ENCODE peak calls at places on chromosomes 5 and 9, in five cellular contexts. L is neuronal stem cell, U is IMR-90, V is H1, D is trophoblast cell. I is an unnamed sample.

GRCh38 chr5:502325-503079 is 21.7 kb downstream of the SLC9A3 start:
- DNase-seq in U (no peak), D (no peak), L (no peak), V (no peak), I (no peak)

GRCh38 chr5:59525957-59526356 is 367.6 kb downstream of the PDE4D start:
- DNase-seq in U (peak), L (no peak), V (no peak), D (no peak), I (peak)

GRCh38 chr9:79256691-79257213 is 315.0 kb upstream of the TLE4 start:
- DNase-seq in V (no peak), U (peak), D (no peak), L (peak), I (peak)

GRCh38 chr9:21616082-21616778 is 134.1 kb upstream of the IFNE start:
- DNase-seq in D (peak), L (no peak), U (peak), V (no peak), I (peak)

GRCh38 chr9:136107953-136108647 is 10.6 kb downstream of the TMEM250 start:
- DNase-seq in U (no peak), V (no peak), D (peak), L (no peak), I (no peak)

GRCh38 chr9:103899836-103900235 is 194.3 kb upstream of the SMC2 start:
- DNase-seq in V (no peak), U (no peak), L (no peak), D (no peak), I (no peak)

GRCh38 chr5:609088-609370 is 3.1 kb upstream of the CEP72 start:
- DNase-seq in V (no peak), L (no peak), D (no peak), U (no peak), I (no peak)

GRCh38 chr5:86797677-86798076 is 179.9 kb downstream of the COX7C start:
- DNase-seq in V (no peak), D (peak), L (peak), U (no peak), I (no peak)

GRCh38 chr9:77016111-77016525 is 3.3 kb upstream of the FOXB2 start:
- DNase-seq in V (peak), D (no peak), L (peak), U (no peak), I (no peak)

GRCh38 chr5:74667396-74667795 is 17.6 kb upstream of the HEXB start:
- DNase-seq in V (no peak), U (peak), L (no peak), D (no peak), I (peak)

GRCh38 chr9:135612981-135613910 is 26.1 kb downstream of the GLT6D1 start:
- DNase-seq in D (no peak), L (no peak), U (no peak), V (no peak), I (no peak)

GRCh38 chr5:37996918-37997317 is 157.1 kb upstream of the GDNF start:
- DNase-seq in V (no peak), D (no peak), L (no peak), U (no peak), I (no peak)

GRCh38 chr5:469752-470483 is 26.9 kb downstream of the EXOC3 start:
- DNase-seq in U (no peak), D (no peak), V (no peak), L (no peak), I (no peak)

GRCh38 chr5:115850771-115851416 is 9.2 kb downstream of the AP3S1 start:
- DNase-seq in V (no peak), D (no peak), U (peak), L (no peak), I (peak)

GRCh38 chr5:68274847-68275700 is 59.5 kb downstream of the PIK3R1 start:
- DNase-seq in U (no peak), L (no peak), V (no peak), D (peak), I (no peak)

GRCh38 chr5:116308391-116308790 is 223.6 kb downstream of the COMMD10 start:
- DNase-seq in D (no peak), U (no peak), V (no peak), L (no peak), I (no peak)

GRCh38 chr9:97938081-97938644 is at the start of gene HEMGN:
- DNase-seq in V (no peak), L (no peak), D (no peak), U (no peak), I (no peak)

GRCh38 chr9:110255417-110256141 is 728 bp downstream of the TXN start:
- DNase-seq in L (no peak), D (peak), V (peak), U (peak), I (peak)

GRCh38 chr5:137304227-137304874 is 194.8 kb downstream of the SPOCK1 start:
- DNase-seq in V (no peak), U (no peak), L (no peak), D (no peak), I (no peak)

GRCh38 chr5:61342066-61342465 is 10.0 kb downstream of the ZSWIM6 start:
- DNase-seq in U (peak), D (no peak), L (no peak), V (no peak), I (peak)

GRCh38 chr5:93755716-93756115 is 14.3 kb upstream of the POU5F2 start:
- DNase-seq in V (peak), U (no peak), L (no peak), D (no peak), I (no peak)

GRCh38 chr9:35488019-35488418 is 1.9 kb upstream of the RUSC2 start:
- DNase-seq in V (no peak), D (no peak), L (no peak), U (no peak), I (no peak)

GRCh38 chr5:95940758-95941682 is 20.6 kb downstream of the ELL2 start:
- DNase-seq in L (no peak), V (no peak), D (no peak), U (no peak), I (no peak)

GRCh38 chr9:114653556-114654159 is 3.9 kb downstream of the TEX53 start:
- DNase-seq in L (peak), V (peak), U (peak), D (peak), I (peak)

GRCh38 chr5:136058031-136058971 is 29.5 kb downstream of the TGFBI start:
- DNase-seq in D (peak), U (peak), L (no peak), V (peak), I (peak)

GRCh38 chr9:79026311-79026710 is 545.5 kb upstream of the TLE4 start:
- DNase-seq in D (peak), L (no peak), V (no peak), U (no peak), I (no peak)

DNA sequence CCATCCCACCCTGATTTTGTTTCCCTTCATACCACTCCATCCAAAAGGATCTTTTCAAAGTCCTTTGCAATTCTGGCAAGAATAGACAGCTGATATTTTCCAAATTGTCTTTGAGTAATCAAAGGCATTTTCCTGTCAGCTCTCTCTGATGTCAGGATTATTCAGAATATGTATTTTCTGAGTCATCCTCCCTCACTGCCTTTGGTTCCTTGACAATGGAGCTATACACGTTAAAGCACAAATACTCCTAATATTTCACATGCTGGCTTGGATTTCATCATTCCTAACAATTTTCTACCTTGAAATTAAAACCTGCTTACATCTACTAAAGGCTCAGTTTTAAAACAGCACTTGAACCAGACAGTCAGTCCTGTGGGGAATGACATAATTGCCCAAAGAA is 379.4 kb downstream of the GADD45G start:
- DNase-seq in V (no peak), U (peak), L (no peak), D (peak), I (no peak)
- H3K4me3 ChIP-seq in V (no peak), U (no peak), L (no peak), D (no peak), I (no peak)

DNA sequence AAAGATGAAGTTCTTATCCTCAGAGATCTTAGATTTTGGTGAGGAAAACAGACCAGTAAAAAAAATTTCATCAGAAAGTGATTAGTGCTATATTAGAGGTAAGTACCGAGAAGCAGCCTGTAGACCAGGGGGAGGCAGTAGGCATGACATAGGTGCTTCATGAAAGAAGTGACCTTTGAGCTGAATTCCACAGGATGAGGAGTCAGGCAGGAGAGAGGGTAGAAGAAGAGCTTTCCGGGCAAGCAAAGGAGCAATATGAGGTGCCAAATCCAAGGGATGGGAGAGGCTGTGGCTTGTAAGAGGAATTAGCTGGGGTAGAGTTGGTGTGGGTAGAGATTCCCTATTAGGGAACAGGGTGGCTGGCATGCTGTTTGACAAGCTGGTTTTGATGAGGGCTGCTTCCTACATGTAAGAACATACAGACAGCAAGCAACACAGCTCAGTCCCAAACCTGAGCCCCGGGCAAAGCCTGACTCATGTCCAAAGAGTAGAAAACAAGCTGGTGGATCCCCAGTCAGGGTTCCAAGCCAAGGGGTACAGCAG is 48.4 kb upstream of the PWWP2A start:
- DNase-seq in U (no peak), L (no peak), D (peak), V (no peak), I (no peak)
- H4K91ac ChIP-seq in U (peak), L (no peak), D (no peak), V (peak), I (peak)

GRCh38 chr5:34655354-34655991 is 655 bp upstream of the RAI14 start:
- DNase-seq in D (peak), L (peak), V (peak), U (peak), I (peak)

GRCh38 chr5:34657550-34657921 is 1.4 kb downstream of the RAI14 start:
- DNase-seq in U (peak), L (no peak), D (peak), V (no peak), I (peak)

GRCh38 chr5:34658023-34658422 is 1.9 kb downstream of the RAI14 start:
- DNase-seq in U (peak), D (no peak), V (no peak), L (no peak), I (peak)

GRCh38 chr5:34656700-34657549 is 797 bp downstream of the RAI14 start:
- DNase-seq in L (no peak), U (no peak), D (peak), V (no peak), I (no peak)

GRCh38 chr5:34656001-34656699 is at the start of gene RAI14:
- DNase-seq in V (peak), L (peak), U (peak), D (peak), I (peak)
- H3K14ac ChIP-seq in V (peak), L (peak), U (peak), D (peak), I (no peak)

DNA sequence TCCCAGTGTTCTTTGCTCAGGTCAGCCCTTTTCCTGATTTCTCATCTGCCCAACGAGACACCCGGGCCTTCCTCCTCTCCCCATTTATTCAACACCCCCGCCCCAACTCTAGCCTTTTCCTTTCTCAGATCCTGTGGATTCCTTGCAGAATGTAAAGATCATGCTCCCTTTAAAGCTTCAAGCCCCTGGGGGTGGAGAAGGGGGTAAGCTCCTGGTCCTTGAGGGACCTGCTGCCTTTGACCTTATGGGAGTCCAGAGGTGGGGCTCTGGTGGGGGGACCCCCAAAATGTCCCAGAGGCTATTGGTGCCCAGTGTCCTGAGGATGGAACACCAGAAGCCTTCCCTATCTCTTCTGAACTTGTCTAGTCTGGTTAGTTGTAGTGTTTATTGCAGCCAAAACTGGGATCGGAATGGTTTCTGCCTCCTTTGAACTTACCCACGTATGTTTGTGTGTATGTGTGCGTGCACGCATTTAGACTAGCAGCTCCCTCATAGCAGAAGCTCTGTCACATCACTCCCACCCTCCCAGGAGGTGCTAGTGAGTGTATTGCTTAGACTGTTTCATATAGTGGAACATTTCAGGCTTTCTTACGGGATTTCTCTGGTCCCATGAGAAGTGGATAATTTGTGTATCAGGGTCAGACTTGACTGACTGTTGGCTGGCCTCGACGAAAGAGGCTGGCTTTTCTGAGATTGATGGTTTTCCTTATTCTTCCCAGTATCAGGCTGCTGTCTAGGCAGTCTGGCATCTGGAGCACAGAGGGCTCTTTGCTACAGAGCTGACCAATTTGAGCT is 1.1 kb downstream of the GALNT10 start:
- DNase-seq in V (no peak), L (no peak), U (peak), D (no peak), I (peak)
- H3K4me3 ChIP-seq in V (peak), L (peak), U (peak), D (peak), I (peak)

DNA sequence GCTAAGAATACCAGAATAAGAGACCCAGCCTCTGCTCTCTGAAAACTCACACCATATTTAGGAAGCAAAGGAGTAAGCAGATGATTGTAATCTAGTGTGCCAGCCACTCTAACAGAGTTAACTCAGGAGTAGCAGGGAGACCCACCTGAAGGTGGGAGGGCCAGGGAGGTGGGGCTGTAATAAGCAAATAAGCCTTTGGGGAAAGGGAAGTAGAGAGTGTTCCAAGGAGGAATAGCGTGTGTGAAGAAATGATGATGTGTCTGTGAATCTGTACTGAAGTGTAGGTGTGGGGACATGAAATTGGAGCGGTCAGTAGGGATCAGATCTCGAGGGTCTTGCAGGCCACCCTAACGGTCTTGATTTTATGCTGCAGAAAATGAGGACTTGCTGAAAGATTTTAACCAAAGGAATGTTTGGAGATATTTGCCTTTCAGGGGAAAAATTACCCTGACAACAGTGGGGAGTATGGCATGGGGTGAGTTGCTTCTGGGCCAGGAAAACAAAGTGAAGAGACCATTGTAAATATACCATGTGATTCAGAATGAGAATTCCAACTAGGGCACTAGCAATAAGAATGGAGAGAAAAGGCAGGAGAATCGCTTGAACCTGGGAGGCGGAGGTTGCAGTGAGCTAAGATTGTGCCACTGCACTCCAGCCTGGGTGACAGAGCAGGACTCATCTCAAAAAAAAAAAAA is 44.1 kb upstream of the FSD1L start:
- DNase-seq in D (no peak), L (no peak), V (no peak), U (no peak), I (no peak)
- H4K91ac ChIP-seq in D (no peak), L (no peak), V (peak), U (no peak), I (no peak)

GRCh38 chr5:39021413-39021812 is 52.8 kb downstream of the RICTOR start:
- DNase-seq in U (no peak), D (no peak), L (no peak), V (no peak), I (no peak)

GRCh38 chr5:39024005-39024404 is 50.2 kb downstream of the RICTOR start:
- DNase-seq in L (no peak), V (no peak), U (no peak), D (no peak), I (peak)

GRCh38 chr5:39024884-39025283 is 49.3 kb downstream of the RICTOR start:
- DNase-seq in V (no peak), L (no peak), D (no peak), U (peak), I (peak)

GRCh38 chr5:39020465-39020864 is 53.7 kb downstream of the RICTOR start:
- DNase-seq in L (no peak), V (no peak), D (no peak), U (no peak), I (no peak)

GRCh38 chr5:39022151-39022550 is 52.0 kb downstream of the RICTOR start:
- DNase-seq in D (no peak), U (no peak), L (peak), V (no peak), I (no peak)
- H3K14ac ChIP-seq in D (no peak), U (no peak), L (no peak), V (no peak), I (no peak)

DNA sequence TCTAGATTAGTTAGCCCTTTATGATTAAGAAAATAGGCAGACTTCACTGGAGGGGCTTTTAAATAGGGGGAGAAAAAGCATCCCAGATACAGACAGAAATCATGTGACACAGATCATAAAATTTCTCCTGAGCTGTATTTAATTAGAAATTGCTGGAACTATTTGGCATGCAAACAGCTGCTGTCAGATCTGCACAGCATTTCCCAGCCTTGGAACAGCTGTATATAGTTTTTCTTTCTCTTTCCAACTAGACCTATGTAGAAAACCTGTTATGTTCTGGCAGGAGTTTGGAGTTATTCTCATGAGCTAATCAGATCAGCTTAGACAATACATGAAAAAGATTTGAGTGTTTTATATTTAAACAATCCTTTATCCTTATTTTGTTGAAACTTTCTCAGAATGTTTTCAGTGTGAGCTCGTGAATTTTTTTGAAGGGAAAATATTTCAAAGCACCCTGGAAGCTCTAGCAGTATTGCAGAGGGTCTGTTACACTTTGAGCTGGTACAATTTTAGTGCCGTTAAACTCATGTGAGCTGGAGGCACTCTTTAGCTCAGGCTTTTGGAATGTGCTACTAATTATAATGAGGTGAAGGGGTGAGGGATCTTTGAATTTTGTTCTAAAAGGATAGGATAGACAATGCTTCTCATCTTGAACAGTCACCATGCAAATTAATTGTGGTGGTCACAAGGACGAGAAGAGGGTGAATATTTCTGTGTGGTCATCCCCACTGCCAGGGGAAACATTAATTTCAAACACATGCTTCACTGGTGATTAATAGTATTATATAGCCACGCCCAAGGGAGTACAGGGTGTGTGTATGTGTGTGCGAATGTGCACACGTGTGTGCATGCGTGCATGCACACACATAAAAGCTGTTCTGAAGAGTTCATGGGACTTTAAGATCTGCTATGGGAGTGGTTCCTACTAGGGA is 239.4 kb upstream of the FBXL7 start:
- DNase-seq in L (no peak), U (peak), D (no peak), V (no peak), I (no peak)
- H3K4me3 ChIP-seq in L (no peak), U (no peak), D (no peak), V (no peak), I (peak)

I was measured in mesenchymal stem cell.